ENCODE peak calls at places on chromosomes 16 and 17, in nine cellular contexts. One of them, this sample, is unnamed.

GRCh38 chr17:37425268-37425667 is 18.6 kb downstream of the TADA2A start:
- DNase-seq in body of pancreas: no peak
- DNase-seq in heart left ventricle: no peak
- DNase-seq in heart right ventricle: no peak
- DNase-seq in adrenal gland: no peak
- DNase-seq in mucosa of descending colon: no peak
- DNase-seq in fibroblast of lung: no peak
- DNase-seq in breast epithelium: no peak
- DNase-seq in pancreas: no peak
- DNase-seq in this sample: no peak

GRCh38 chr16:50306287-50306686 is 39.9 kb downstream of the ADCY7 start:
- DNase-seq in heart left ventricle: peak; percentile 6
- DNase-seq in breast epithelium: no peak
- DNase-seq in pancreas: no peak
- DNase-seq in body of pancreas: peak; percentile 7
- DNase-seq in mucosa of descending colon: no peak
- DNase-seq in adrenal gland: peak; percentile 10
- DNase-seq in fibroblast of lung: no peak
- DNase-seq in heart right ventricle: no peak
- DNase-seq in this sample: no peak

GRCh38 chr17:45040459-45040858 is 11.0 kb downstream of the DCAKD start:
- DNase-seq in pancreas: no peak
- DNase-seq in body of pancreas: no peak
- DNase-seq in fibroblast of lung: no peak
- DNase-seq in adrenal gland: no peak
- DNase-seq in heart left ventricle: no peak
- DNase-seq in heart right ventricle: no peak
- DNase-seq in mucosa of descending colon: no peak
- DNase-seq in breast epithelium: no peak
- DNase-seq in this sample: no peak

GRCh38 chr17:30600830-30601494 is 123.8 kb downstream of the GOSR1 start:
- DNase-seq in adrenal gland: peak; percentile 22
- DNase-seq in fibroblast of lung: peak; percentile 20
- DNase-seq in body of pancreas: peak; percentile 21
- DNase-seq in mucosa of descending colon: peak; percentile 37
- DNase-seq in heart left ventricle: no peak
- DNase-seq in heart right ventricle: no peak
- DNase-seq in breast epithelium: no peak
- DNase-seq in pancreas: no peak
- DNase-seq in this sample: no peak

GRCh38 chr17:83109793-83110645 is 30.6 kb downstream of the METRNL start:
- DNase-seq in adrenal gland: peak; percentile 88
- DNase-seq in pancreas: peak; percentile 81
- DNase-seq in fibroblast of lung: peak; percentile 97
- DNase-seq in heart right ventricle: peak; percentile 86
- DNase-seq in heart left ventricle: peak; percentile 92
- DNase-seq in mucosa of descending colon: peak; percentile 85
- DNase-seq in breast epithelium: peak; percentile 96
- DNase-seq in body of pancreas: peak; percentile 86
- DNase-seq in this sample: peak; percentile 88

GRCh38 chr17:68221786-68222185 is 26.1 kb upstream of the AMZ2 start:
- DNase-seq in mucosa of descending colon: no peak
- DNase-seq in breast epithelium: no peak
- DNase-seq in heart right ventricle: no peak
- DNase-seq in pancreas: no peak
- DNase-seq in fibroblast of lung: no peak
- DNase-seq in body of pancreas: no peak
- DNase-seq in adrenal gland: no peak
- DNase-seq in heart left ventricle: no peak
- DNase-seq in this sample: no peak

GRCh38 chr17:40218740-40219072 is 398 bp upstream of the WIPF2 start:
- DNase-seq in fibroblast of lung: peak; percentile 88
- DNase-seq in heart left ventricle: peak; percentile 66
- DNase-seq in mucosa of descending colon: peak; percentile 78
- DNase-seq in adrenal gland: peak; percentile 83
- DNase-seq in heart right ventricle: peak; percentile 62
- DNase-seq in breast epithelium: peak; percentile 49
- DNase-seq in pancreas: peak; percentile 70
- DNase-seq in body of pancreas: peak; percentile 70
- DNase-seq in this sample: no peak

GRCh38 chr17:49442051-49442450 is 27.4 kb upstream of the PHB1 start:
- DNase-seq in pancreas: no peak
- DNase-seq in mucosa of descending colon: no peak
- DNase-seq in body of pancreas: no peak
- DNase-seq in adrenal gland: no peak
- DNase-seq in heart left ventricle: no peak
- DNase-seq in fibroblast of lung: no peak
- DNase-seq in heart right ventricle: no peak
- DNase-seq in breast epithelium: no peak
- DNase-seq in this sample: no peak

GRCh38 chr17:79720705-79721295 is 9.9 kb upstream of the ENPP7 start:
- DNase-seq in pancreas: no peak
- DNase-seq in heart left ventricle: no peak
- DNase-seq in fibroblast of lung: no peak
- DNase-seq in mucosa of descending colon: no peak
- DNase-seq in adrenal gland: no peak
- DNase-seq in heart right ventricle: no peak
- DNase-seq in breast epithelium: no peak
- DNase-seq in body of pancreas: no peak
- DNase-seq in this sample: no peak

GRCh38 chr16:2147981-2148671 is at the start of gene RAB26:
- DNase-seq in heart right ventricle: peak; percentile 84
- DNase-seq in pancreas: peak; percentile 95
- DNase-seq in breast epithelium: peak; percentile 89
- DNase-seq in fibroblast of lung: peak; percentile 52
- DNase-seq in body of pancreas: peak; percentile 95
- DNase-seq in mucosa of descending colon: peak; percentile 87
- DNase-seq in heart left ventricle: peak; percentile 87
- DNase-seq in adrenal gland: peak; percentile 93
- DNase-seq in this sample: no peak

GRCh38 chr17:81582341-81582740 is 30.2 kb upstream of the FAAP100 start:
- DNase-seq in pancreas: no peak
- DNase-seq in adrenal gland: no peak
- DNase-seq in mucosa of descending colon: no peak
- DNase-seq in body of pancreas: no peak
- DNase-seq in heart right ventricle: no peak
- DNase-seq in breast epithelium: no peak
- DNase-seq in heart left ventricle: no peak
- DNase-seq in fibroblast of lung: peak; percentile 83
- DNase-seq in this sample: no peak

GRCh38 chr17:62998665-62999393 is 32.8 kb downstream of the TANC2 start:
- DNase-seq in pancreas: no peak
- DNase-seq in body of pancreas: no peak
- DNase-seq in heart right ventricle: no peak
- DNase-seq in heart left ventricle: no peak
- DNase-seq in fibroblast of lung: peak; percentile 48
- DNase-seq in mucosa of descending colon: no peak
- DNase-seq in adrenal gland: no peak
- DNase-seq in breast epithelium: no peak
- DNase-seq in this sample: no peak

GRCh38 chr17:142102-142661 is 4.8 kb downstream of the SCGB1C2 start:
- DNase-seq in adrenal gland: peak; percentile 59
- DNase-seq in heart left ventricle: no peak
- DNase-seq in pancreas: peak; percentile 34
- DNase-seq in breast epithelium: peak; percentile 16
- DNase-seq in body of pancreas: peak; percentile 44
- DNase-seq in mucosa of descending colon: no peak
- DNase-seq in fibroblast of lung: peak; percentile 29
- DNase-seq in heart right ventricle: peak; percentile 11
- DNase-seq in this sample: no peak

GRCh38 chr17:74773871-74774286 is 2.3 kb downstream of the NAT9 start:
- DNase-seq in breast epithelium: no peak
- DNase-seq in heart right ventricle: no peak
- DNase-seq in mucosa of descending colon: no peak
- DNase-seq in fibroblast of lung: peak; percentile 66
- DNase-seq in adrenal gland: peak; percentile 82
- DNase-seq in pancreas: no peak
- DNase-seq in body of pancreas: no peak
- DNase-seq in heart left ventricle: no peak
- DNase-seq in this sample: no peak

GRCh38 chr17:32020943-32021617 is 13.9 kb downstream of the LRRC37B start:
- DNase-seq in body of pancreas: no peak
- DNase-seq in fibroblast of lung: peak; percentile 42
- DNase-seq in heart left ventricle: no peak
- DNase-seq in pancreas: no peak
- DNase-seq in mucosa of descending colon: no peak
- DNase-seq in adrenal gland: no peak
- DNase-seq in breast epithelium: peak; percentile 63
- DNase-seq in heart right ventricle: no peak
- DNase-seq in this sample: no peak

GRCh38 chr16:24610421-24610765 is 71.0 kb downstream of the RBBP6 start:
- DNase-seq in heart left ventricle: peak; percentile 34
- DNase-seq in heart right ventricle: no peak
- DNase-seq in body of pancreas: peak; percentile 12
- DNase-seq in breast epithelium: no peak
- DNase-seq in pancreas: no peak
- DNase-seq in mucosa of descending colon: peak; percentile 2
- DNase-seq in fibroblast of lung: peak; percentile 46
- DNase-seq in adrenal gland: no peak
- DNase-seq in this sample: no peak

GRCh38 chr17:8189041-8189710 is 804 bp downstream of the BORCS6 start:
- DNase-seq in fibroblast of lung: peak; percentile 24
- DNase-seq in pancreas: peak; percentile 45
- DNase-seq in breast epithelium: no peak
- DNase-seq in body of pancreas: peak; percentile 40
- DNase-seq in heart right ventricle: no peak
- DNase-seq in adrenal gland: peak; percentile 48
- DNase-seq in mucosa of descending colon: peak; percentile 54
- DNase-seq in heart left ventricle: peak; percentile 45
- DNase-seq in this sample: no peak

GRCh38 chr17:80586464-80587228 is 42.0 kb downstream of the RPTOR start:
- DNase-seq in heart right ventricle: no peak
- DNase-seq in adrenal gland: no peak
- DNase-seq in mucosa of descending colon: no peak
- DNase-seq in breast epithelium: no peak
- DNase-seq in fibroblast of lung: no peak
- DNase-seq in heart left ventricle: no peak
- DNase-seq in body of pancreas: peak; percentile 16
- DNase-seq in pancreas: peak; percentile 8
- DNase-seq in this sample: peak; percentile 74

GRCh38 chr17:47941246-47941997 is at the start of gene PNPO:
- DNase-seq in heart left ventricle: peak; percentile 96
- DNase-seq in heart right ventricle: peak; percentile 96
- DNase-seq in body of pancreas: peak; percentile 95
- DNase-seq in mucosa of descending colon: peak; percentile 97
- DNase-seq in fibroblast of lung: peak; percentile 98
- DNase-seq in adrenal gland: peak; percentile 98
- DNase-seq in pancreas: peak; percentile 95
- DNase-seq in breast epithelium: peak; percentile 98
- DNase-seq in this sample: peak; percentile 93

GRCh38 chr17:4560837-4561241 is 462 bp upstream of the GGT6 start:
- DNase-seq in pancreas: no peak
- DNase-seq in breast epithelium: no peak
- DNase-seq in heart left ventricle: no peak
- DNase-seq in adrenal gland: peak; percentile 78
- DNase-seq in mucosa of descending colon: no peak
- DNase-seq in fibroblast of lung: no peak
- DNase-seq in heart right ventricle: no peak
- DNase-seq in body of pancreas: no peak
- DNase-seq in this sample: no peak
- TF ChIP-seq CTCF in pancreas: no peak
- TF ChIP-seq CTCF in breast epithelium: no peak
- TF ChIP-seq CTCF in heart left ventricle: no peak
- TF ChIP-seq CTCF in adrenal gland: peak; percentile 35
- TF ChIP-seq CTCF in mucosa of descending colon: no peak
- TF ChIP-seq CTCF in fibroblast of lung: peak; percentile 23
- TF ChIP-seq CTCF in heart right ventricle: no peak
- TF ChIP-seq CTCF in body of pancreas: no peak
- TF ChIP-seq CTCF in this sample: peak; percentile 10

DNA sequence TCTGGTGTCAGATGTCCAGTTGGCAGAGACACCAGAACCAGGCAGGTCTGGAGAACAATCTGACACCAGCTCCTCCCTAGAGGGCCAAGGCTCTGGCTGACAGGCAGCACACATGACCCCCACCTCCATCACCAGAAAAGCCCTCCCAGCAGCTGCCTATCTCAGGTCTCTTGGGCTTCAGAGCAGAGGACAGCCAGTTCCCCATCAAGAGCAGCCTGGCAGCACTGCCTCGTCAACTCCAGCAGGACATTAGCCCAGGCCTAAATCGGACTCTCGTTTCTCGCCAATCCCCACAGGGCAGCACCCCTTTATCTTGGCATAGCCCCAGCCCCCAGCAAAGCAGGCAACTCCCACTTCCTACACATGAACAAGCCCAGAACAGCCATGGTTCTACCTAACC is 4.4 kb downstream of the JUP start:
- DNase-seq in pancreas: no peak
- DNase-seq in adrenal gland: no peak
- DNase-seq in heart right ventricle: peak; percentile 74
- DNase-seq in body of pancreas: no peak
- DNase-seq in fibroblast of lung: no peak
- DNase-seq in mucosa of descending colon: no peak
- DNase-seq in heart left ventricle: peak; percentile 92
- DNase-seq in breast epithelium: no peak
- DNase-seq in this sample: no peak
- H3K4me3 ChIP-seq in pancreas: no peak overlapping the region
- H3K4me3 ChIP-seq in adrenal gland: no peak overlapping the region
- H3K4me3 ChIP-seq in heart right ventricle: no peak overlapping the region
- H3K4me3 ChIP-seq in body of pancreas: no peak overlapping the region
- H3K4me3 ChIP-seq in fibroblast of lung: no peak overlapping the region
- H3K4me3 ChIP-seq in mucosa of descending colon: no peak overlapping the region
- H3K4me3 ChIP-seq in heart left ventricle: peak overlapping the region; percentile 16
- H3K4me3 ChIP-seq in breast epithelium: peak overlapping the region; percentile 20
- H3K4me3 ChIP-seq in this sample: no peak overlapping the region

DNA sequence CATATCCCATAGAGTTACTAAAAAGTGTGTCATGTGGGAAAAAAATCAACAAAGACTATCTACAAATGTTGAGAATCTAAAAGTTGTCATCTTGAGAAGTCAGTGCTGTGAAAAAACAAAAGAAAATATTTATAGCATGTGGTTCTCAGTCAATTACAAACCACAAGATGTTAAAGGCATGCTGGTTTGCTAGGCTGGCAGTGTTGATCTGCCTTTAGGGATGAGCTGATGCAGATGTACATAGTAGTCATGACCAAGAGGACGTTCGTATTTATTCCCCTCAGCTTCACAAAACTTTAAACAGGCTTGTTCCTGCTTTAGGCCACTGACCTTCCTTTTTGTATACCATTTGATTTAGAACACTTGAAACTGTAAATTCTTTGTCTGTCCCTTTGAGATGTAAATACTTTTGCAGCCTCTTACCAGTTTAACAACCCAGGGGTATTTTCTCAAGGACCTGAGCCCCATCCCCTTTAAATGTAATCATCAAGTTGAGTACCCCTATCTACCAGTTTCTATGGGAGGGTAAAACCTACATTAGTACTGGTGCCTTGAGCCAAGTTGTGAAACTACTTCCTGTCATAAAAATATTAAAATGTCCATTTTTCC is 446.6 kb downstream of the KCNJ18 start:
- DNase-seq in heart right ventricle: no peak
- DNase-seq in mucosa of descending colon: no peak
- DNase-seq in breast epithelium: no peak
- DNase-seq in body of pancreas: no peak
- DNase-seq in adrenal gland: no peak
- DNase-seq in heart left ventricle: no peak
- DNase-seq in pancreas: no peak
- DNase-seq in fibroblast of lung: no peak
- DNase-seq in this sample: no peak
- H3K9me3 ChIP-seq in heart right ventricle: no peaks in the 10 kb centered on the region
- H3K9me3 ChIP-seq in mucosa of descending colon: peaks cover 46% of the 10 kb centered on the region
- H3K9me3 ChIP-seq in breast epithelium: no peaks in the 10 kb centered on the region
- H3K9me3 ChIP-seq in body of pancreas: no peaks in the 10 kb centered on the region
- H3K9me3 ChIP-seq in adrenal gland: no peaks in the 10 kb centered on the region
- H3K9me3 ChIP-seq in heart left ventricle: no peaks in the 10 kb centered on the region
- H3K9me3 ChIP-seq in pancreas: no peaks in the 10 kb centered on the region
- H3K9me3 ChIP-seq in fibroblast of lung: no peaks in the 10 kb centered on the region
- H3K9me3 ChIP-seq in this sample: peaks cover 8% of the 10 kb centered on the region

GRCh38 chr17:55005520-55005919 is 37.0 kb downstream of the STXBP4 start:
- DNase-seq in breast epithelium: no peak
- DNase-seq in mucosa of descending colon: peak; percentile 18
- DNase-seq in body of pancreas: no peak
- DNase-seq in heart left ventricle: no peak
- DNase-seq in adrenal gland: no peak
- DNase-seq in pancreas: no peak
- DNase-seq in heart right ventricle: no peak
- DNase-seq in fibroblast of lung: peak; percentile 19
- DNase-seq in this sample: no peak
- TF ChIP-seq CTCF in breast epithelium: no peak
- TF ChIP-seq CTCF in mucosa of descending colon: no peak
- TF ChIP-seq CTCF in body of pancreas: peak; percentile 26
- TF ChIP-seq CTCF in heart left ventricle: peak; percentile 7
- TF ChIP-seq CTCF in adrenal gland: no peak
- TF ChIP-seq CTCF in pancreas: no peak
- TF ChIP-seq CTCF in heart right ventricle: peak; percentile 9
- TF ChIP-seq CTCF in fibroblast of lung: peak; percentile 57
- TF ChIP-seq CTCF in this sample: peak; percentile 41